ENCODE peak calls at places on chromosomes 11 and 22, in five cellular contexts. J is epithelial cell of esophagus, P is endothelial cell, K is H9, I is HFF-Myc. V is an unnamed sample.

GRCh38 chr11:72239849-72240460 is 4.0 kb downstream of the PHOX2A start:
- DNase-seq in J (peak), P (peak), K (peak), I (no peak), V (no peak)

GRCh38 chr11:78795862-78796261 is 221.2 kb upstream of the NARS2 start:
- DNase-seq in J (no peak), P (no peak), K (no peak), I (no peak), V (no peak)

GRCh38 chr11:118180300-118180703 is 3.9 kb upstream of the SCN2B start:
- DNase-seq in J (peak), P (peak), K (peak), I (no peak), V (no peak)

GRCh38 chr22:49754674-49755590 is 72.7 kb downstream of the BRD1 start:
- DNase-seq in J (no peak), P (no peak), K (peak), I (no peak), V (no peak)

GRCh38 chr11:91489989-91490388 is 734.6 kb upstream of the FAT3 start:
- DNase-seq in J (no peak), P (no peak), K (peak), I (no peak), V (no peak)

GRCh38 chr11:57647368-57647767 is 2.3 kb downstream of the YPEL4 start:
- DNase-seq in J (no peak), P (no peak), K (peak), I (no peak), V (no peak)

GRCh38 chr22:19471572-19471971 is 7.4 kb downstream of the UFD1 start:
- DNase-seq in J (no peak), P (no peak), K (no peak), I (no peak), V (no peak)

GRCh38 chr11:124830749-124831148 is 30.5 kb upstream of the MSANTD2 start:
- DNase-seq in J (no peak), P (no peak), K (no peak), I (no peak), V (no peak)

GRCh38 chr11:65419460-65419772 is 3.2 kb upstream of the NEAT1 start:
- DNase-seq in J (no peak), P (no peak), K (no peak), I (no peak), V (no peak)

GRCh38 chr11:73361953-73362776 is 14.0 kb upstream of the RELT start:
- DNase-seq in J (no peak), P (peak), K (peak), I (no peak), V (no peak)

GRCh38 chr11:68841718-68842426 is at the start of gene CPT1A:
- DNase-seq in J (peak), P (peak), K (peak), I (no peak), V (peak)

GRCh38 chr11:61911124-61911700 is 6.2 kb downstream of the RAB3IL1 start:
- DNase-seq in J (no peak), P (no peak), K (no peak), I (no peak), V (no peak)

GRCh38 chr11:45801723-45802315 is 3.1 kb upstream of the SLC35C1 start:
- DNase-seq in J (peak), P (no peak), K (no peak), I (no peak), V (no peak)

GRCh38 chr11:20050551-20051333 is 109.5 kb downstream of the DBX1 start:
- DNase-seq in J (peak), P (no peak), K (peak), I (no peak), V (no peak)
- TF ChIP-seq CTCF in J (no peak), P (no peak), K (no peak), I (no peak), V (no peak)

GRCh38 chr11:75200531-75200930 is 40.0 kb upstream of the TPBGL start:
- DNase-seq in J (no peak), P (no peak), K (no peak), I (no peak), V (no peak)

GRCh38 chr11:75198278-75198948 is 42.2 kb upstream of the TPBGL start:
- DNase-seq in J (peak), P (no peak), K (no peak), I (no peak), V (no peak)

GRCh38 chr11:75201771-75202170 is 38.8 kb upstream of the TPBGL start:
- DNase-seq in J (no peak), P (no peak), K (no peak), I (no peak), V (no peak)

GRCh38 chr11:75199412-75199955 is 41.1 kb upstream of the TPBGL start:
- DNase-seq in J (no peak), P (no peak), K (no peak), I (no peak), V (no peak)

DNA sequence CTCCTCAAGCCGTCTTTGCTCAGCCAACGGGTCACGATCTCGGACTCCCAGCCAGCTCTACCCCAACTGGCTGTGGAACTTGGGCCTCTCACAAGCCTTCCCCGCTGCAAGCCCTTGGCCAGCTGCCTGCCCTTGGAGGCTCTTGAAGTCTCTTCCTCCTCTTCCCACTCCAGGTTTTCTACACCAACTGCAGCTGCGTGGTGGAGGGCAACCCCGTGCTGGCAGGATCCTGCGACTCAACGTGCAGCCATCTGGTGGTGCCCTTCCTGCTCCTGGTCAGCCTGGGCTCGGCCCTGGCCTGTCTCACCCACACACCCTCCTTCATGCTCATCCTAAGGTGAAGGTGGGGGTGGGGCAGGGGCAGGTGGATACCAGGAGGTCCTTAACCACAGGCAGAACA is 40.5 kb upstream of the TPBGL start:
- DNase-seq in J (no peak), P (no peak), K (no peak), I (no peak), V (no peak)
- TF ChIP-seq CTCF in J (no peak), P (no peak), K (no peak), I (no peak), V (no peak)

DNA sequence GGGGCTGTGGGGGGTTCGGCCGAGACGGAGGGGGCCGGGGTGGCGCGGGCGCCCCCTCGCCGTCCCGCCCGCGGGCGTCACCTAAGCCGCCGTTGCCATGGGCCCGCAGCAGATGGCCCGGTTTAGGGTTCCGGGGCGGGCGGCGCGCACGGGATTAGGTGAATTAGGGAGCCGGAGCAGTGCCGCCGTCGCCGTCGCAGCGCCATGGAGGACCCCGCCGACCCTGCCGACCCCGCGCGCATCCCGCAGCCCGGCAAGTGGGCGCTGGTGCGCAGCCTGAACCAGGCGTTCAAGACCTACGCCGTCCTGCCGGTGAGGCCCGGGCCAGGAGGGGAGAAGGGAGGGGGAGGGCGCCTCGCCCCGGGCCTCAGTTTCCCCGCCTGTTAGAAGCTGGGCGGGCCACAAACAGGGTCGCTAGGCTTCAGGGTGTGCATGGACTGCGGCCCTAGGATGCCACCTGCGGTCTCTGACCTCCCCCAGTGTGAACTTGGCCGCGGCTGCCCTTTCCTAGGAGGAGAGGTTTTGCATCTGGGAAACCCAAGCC is 10.1 kb downstream of the MYO7A start:
- DNase-seq in J (no peak), P (no peak), K (no peak), I (no peak), V (no peak)
- TF ChIP-seq CTCF in J (no peak), P (no peak), K (no peak), I (no peak), V (no peak)

DNA sequence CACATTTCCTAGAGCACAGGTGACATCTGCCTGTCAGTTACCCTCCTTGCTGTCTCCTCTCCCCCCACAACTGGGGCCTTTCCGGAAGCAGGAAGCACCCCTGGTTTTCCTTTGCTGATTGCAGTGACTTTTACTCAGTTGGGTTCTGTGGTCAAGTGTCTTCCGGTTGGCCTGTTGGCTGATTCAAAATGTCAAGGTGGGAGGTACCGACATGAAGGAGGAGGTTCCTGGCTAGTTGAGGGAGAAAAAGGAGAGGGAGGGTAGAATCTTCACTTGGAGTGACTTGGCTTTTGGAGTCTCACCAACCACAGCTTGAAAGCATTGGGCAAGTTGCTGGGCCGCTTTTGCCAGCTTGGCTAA is 9.3 kb upstream of the ADAMTS15 start:
- DNase-seq in J (no peak), P (no peak), K (no peak), I (no peak), V (no peak)
- TF ChIP-seq CTCF in J (no peak), P (no peak), K (no peak), I (no peak), V (no peak)

V was measured in AG09319.